ENCODE peak calls at places on chromosomes 1 and 21, in ten cellular contexts. B is DMS153; E is Peyer's patch; N is nephron progenitor cell; P is NCI-H524; H is amygdala; D is AG09309; K is T1000; Z is testis; F is effector memory CD8-positive, alpha-beta T cell. J is an unnamed sample.
A peak's percentile ranks its signal among the peaks of the same experiment; 100 is the strongest.

GRCh38 chr21:26844258-26845065 is 747 bp downstream of the ADAMTS1 start:
- DNase-seq in B (no peak), E (no peak), N (peak; percentile 67), P (peak; percentile 40), H (peak; percentile 42), D (no peak), K (peak; percentile 70), Z (peak; percentile 59), F (no peak), J (no peak)

GRCh38 chr1:93670141-93670540 is 11.5 kb downstream of the BCAR3 start:
- DNase-seq in B (no peak), E (no peak), N (no peak), P (no peak), H (no peak), D (no peak), K (peak; percentile 46), Z (peak; percentile 90), F (no peak), J (peak; percentile 79)

GRCh38 chr1:20604678-20605077 is 15.8 kb downstream of the CDA start:
- DNase-seq in B (no peak), E (no peak), N (no peak), P (no peak), H (no peak), D (no peak), K (no peak), Z (no peak), F (no peak), J (no peak)

GRCh38 chr1:1426496-1426960 is 5.5 kb upstream of the ANKRD65 start:
- DNase-seq in B (no peak), E (no peak), N (no peak), P (no peak), H (peak; percentile 57), D (no peak), K (no peak), Z (no peak), F (no peak), J (no peak)

GRCh38 chr1:23282967-23283366 is 61.1 kb downstream of the HNRNPR start:
- DNase-seq in B (no peak), E (no peak), N (no peak), P (no peak), H (no peak), D (peak; percentile 80), K (no peak), Z (no peak), F (no peak), J (no peak)

GRCh38 chr1:118947790-118948189 is 40.4 kb downstream of the TBX15 start:
- DNase-seq in B (no peak), E (no peak), N (no peak), P (no peak), H (no peak), D (no peak), K (peak; percentile 37), Z (no peak), F (no peak), J (no peak)

GRCh38 chr1:207908112-207908734 is 2.7 kb downstream of the CD34 start:
- DNase-seq in B (no peak), E (no peak), N (no peak), P (no peak), H (no peak), D (no peak), K (no peak), Z (peak; percentile 56), F (no peak), J (peak; percentile 52)

GRCh38 chr1:46687095-46687659 is 15.5 kb downstream of the TEX38 start:
- DNase-seq in B (peak; percentile 55), E (no peak), N (no peak), P (no peak), H (no peak), D (peak; percentile 61), K (no peak), Z (peak; percentile 46), F (no peak), J (peak; percentile 94)

GRCh38 chr1:78619029-78619428 is 1.2 kb upstream of the IFI44L start:
- DNase-seq in B (no peak), E (no peak), N (no peak), P (peak; percentile 4), H (no peak), D (no peak), K (no peak), Z (no peak), F (no peak), J (no peak)

GRCh38 chr1:85033221-85033620 is 15.1 kb downstream of the MCOLN3 start:
- DNase-seq in B (no peak), E (no peak), N (no peak), P (no peak), H (no peak), D (no peak), K (no peak), Z (no peak), F (no peak), J (no peak)

GRCh38 chr21:28899744-28900143 is 92.9 kb downstream of the LTN1 start:
- DNase-seq in B (no peak), E (no peak), N (no peak), P (no peak), H (no peak), D (peak; percentile 59), K (no peak), Z (no peak), F (no peak), J (no peak)

GRCh38 chr1:65372557-65372956 is 47.9 kb upstream of the LEPR start:
- DNase-seq in B (no peak), E (no peak), N (no peak), P (no peak), H (no peak), D (no peak), K (no peak), Z (no peak), F (no peak), J (no peak)

GRCh38 chr1:205750683-205751651 is 985 bp upstream of the NUCKS1 start:
- DNase-seq in B (no peak), E (no peak), N (no peak), P (no peak), H (no peak), D (no peak), K (no peak), Z (peak; percentile 32), F (no peak), J (no peak)

GRCh38 chr1:183318433-183318832 is 99.7 kb downstream of the NMNAT2 start:
- DNase-seq in B (no peak), E (peak; percentile 24), N (peak; percentile 25), P (no peak), H (no peak), D (peak; percentile 74), K (peak; percentile 37), Z (peak; percentile 85), F (no peak), J (peak; percentile 51)

GRCh38 chr1:86507935-86508582 is 38.8 kb upstream of the CLCA4 start:
- DNase-seq in B (peak; percentile 23), E (no peak), N (peak; percentile 12), P (no peak), H (no peak), D (no peak), K (peak; percentile 34), Z (peak; percentile 34), F (no peak), J (no peak)

GRCh38 chr1:153404768-153405167 is 11.6 kb upstream of the S100A7A start:
- DNase-seq in B (no peak), E (no peak), N (peak; percentile 28), P (no peak), H (no peak), D (no peak), K (no peak), Z (peak; percentile 61), F (peak; percentile 32), J (peak; percentile 38)

GRCh38 chr1:214287884-214288283 is 6.9 kb downstream of the SMYD2 start:
- DNase-seq in B (no peak), E (no peak), N (no peak), P (no peak), H (no peak), D (no peak), K (no peak), Z (no peak), F (no peak), J (no peak)

GRCh38 chr1:44154049-44154448 is 12.6 kb upstream of the KLF18 start:
- DNase-seq in B (no peak), E (no peak), N (no peak), P (peak; percentile 62), H (no peak), D (no peak), K (no peak), Z (no peak), F (no peak), J (no peak)

GRCh38 chr1:23013657-23014056 is 2.0 kb downstream of the TEX46 start:
- DNase-seq in B (peak; percentile 94), E (no peak), N (peak; percentile 38), P (peak; percentile 80), H (no peak), D (no peak), K (no peak), Z (no peak), F (no peak), J (no peak)

GRCh38 chr1:66925944-66926343 is 1.2 kb downstream of the MIER1 start:
- DNase-seq in B (no peak), E (no peak), N (peak; percentile 32), P (peak; percentile 7), H (no peak), D (no peak), K (no peak), Z (no peak), F (no peak), J (no peak)

GRCh38 chr1:193221641-193222040 is 35.2 kb upstream of the B3GALT2 start:
- DNase-seq in B (no peak), E (no peak), N (no peak), P (no peak), H (no peak), D (no peak), K (no peak), Z (no peak), F (no peak), J (no peak)

J was measured in adrenal gland.